ENCODE peak calls at places on chromosomes 13 and 19, in six cellular contexts. P, E, D, Z, I and R are unnamed samples.
A peak's percentile ranks its signal among the peaks of the same experiment; 100 is the strongest.

GRCh38 chr19:46193678-46194077 is 35.9 kb upstream of the IGFL1 start:
- DNase-seq in D (no peak), I (no peak), E (no peak), Z (no peak), P (no peak), R (no peak)

GRCh38 chr19:46621191-46622117 is 3.4 kb downstream of the PTGIR start:
- DNase-seq in Z (no peak), I (no peak), D (no peak), P (no peak), E (no peak), R (no peak)

GRCh38 chr13:40319699-40320586 is 346.5 kb downstream of the FOXO1 start:
- DNase-seq in I (no peak), D (no peak), E (no peak), Z (no peak), P (no peak), R (no peak)

GRCh38 chr13:20489185-20489820 is 36.4 kb downstream of the CRYL1 start:
- DNase-seq in Z (no peak), P (no peak), E (peak; percentile 26), I (no peak), D (peak; percentile 44), R (no peak)

GRCh38 chr13:59458908-59459579 is 704.7 kb downstream of the DIAPH3 start:
- DNase-seq in I (no peak), D (no peak), Z (peak; percentile 5), E (no peak), P (no peak), R (peak; percentile 62)

GRCh38 chr19:15841875-15842569 is 26.6 kb upstream of the OR10H1 start:
- DNase-seq in Z (no peak), D (no peak), I (no peak), P (no peak), E (no peak), R (peak; percentile 69)

GRCh38 chr13:39886336-39886735 is 230.9 kb downstream of the COG6 start:
- DNase-seq in P (no peak), D (no peak), Z (no peak), E (no peak), I (no peak), R (no peak)

GRCh38 chr19:18000480-18000980 is 7.4 kb upstream of the ARRDC2 start:
- DNase-seq in E (no peak), D (no peak), I (no peak), P (no peak), Z (no peak), R (no peak)

GRCh38 chr19:5125797-5126497 is 157.0 kb downstream of the KDM4B start:
- DNase-seq in I (no peak), P (no peak), D (no peak), E (no peak), Z (no peak), R (peak; percentile 25)

GRCh38 chr13:108426893-108427292 is 157.4 kb downstream of the TNFSF13B start:
- DNase-seq in I (no peak), D (no peak), Z (no peak), P (no peak), E (no peak), R (no peak)

GRCh38 chr19:47729468-47729798 is 15.9 kb upstream of the NOP53 start:
- DNase-seq in Z (peak; percentile 62), I (peak; percentile 65), P (no peak), D (no peak), E (peak; percentile 61), R (no peak)

GRCh38 chr19:17244618-17245534 is 843 bp downstream of the NR2F6 start:
- DNase-seq in I (no peak), P (no peak), D (no peak), Z (no peak), E (no peak), R (no peak)

GRCh38 chr13:73767747-73768315 is 366.4 kb downstream of the KLF12 start:
- DNase-seq in E (no peak), I (no peak), D (peak; percentile 23), P (no peak), Z (no peak), R (no peak)